ENCODE peak calls at places on chromosomes 7 and 10, in four cellular contexts. T, P, V and Z are unnamed samples.
A peak's percentile ranks its signal among the peaks of the same experiment; 100 is the strongest.

GRCh38 chr10:124067825-124068400 is 25.5 kb downstream of the CHST15 start:
- DNase-seq in T (no peak), P (no peak), V (no peak), Z (no peak)

GRCh38 chr7:132777419-132777818 is 201.1 kb upstream of the PLXNA4 start:
- DNase-seq in T (no peak), P (no peak), V (no peak), Z (no peak)

GRCh38 chr10:34739915-34740314 is 75.2 kb downstream of the PARD3 start:
- DNase-seq in T (peak; percentile 90), P (peak; percentile 76), V (peak; percentile 30), Z (no peak)

GRCh38 chr7:45188736-45189135 is 31.1 kb downstream of the RAMP3 start:
- DNase-seq in T (no peak), P (no peak), V (peak; percentile 17), Z (no peak)

GRCh38 chr10:116769791-116770190 is 27.4 kb upstream of the HSPA12A start:
- DNase-seq in T (peak; percentile 37), P (peak; percentile 66), V (no peak), Z (no peak)

GRCh38 chr10:17220652-17221100 is 7.4 kb upstream of the VIM start:
- DNase-seq in T (peak; percentile 61), P (no peak), V (no peak), Z (no peak)

GRCh38 chr10:96511044-96511945 is 2.4 kb downstream of the TLL2 start:
- DNase-seq in T (peak; percentile 44), P (no peak), V (peak; percentile 39), Z (no peak)

GRCh38 chr7:154843670-154844237 is 159.2 kb downstream of the PAXIP1 start:
- DNase-seq in T (no peak), P (no peak), V (no peak), Z (no peak)

GRCh38 chr10:79410315-79411094 is 34.9 kb downstream of the ZCCHC24 start:
- DNase-seq in T (peak; percentile 58), P (no peak), V (no peak), Z (no peak)

GRCh38 chr10:46248651-46249131 is 38.1 kb upstream of the ANTXRL start:
- DNase-seq in T (no peak), P (peak; percentile 7), V (peak; percentile 14), Z (no peak)

GRCh38 chr7:44854644-44855364 is 6.9 kb upstream of the H2AZ2 start:
- DNase-seq in T (peak; percentile 50), P (no peak), V (no peak), Z (no peak)

GRCh38 chr7:102094311-102094710 is 192.4 kb upstream of the SH2B2 start:
- DNase-seq in T (peak; percentile 66), P (no peak), V (no peak), Z (no peak)

GRCh38 chr10:105063796-105064195 is 422.7 kb downstream of the SORCS3 start:
- DNase-seq in T (peak; percentile 87), P (no peak), V (peak; percentile 35), Z (no peak)

GRCh38 chr10:9670911-9671310 is 1346.8 kb upstream of the CELF2 start:
- DNase-seq in T (no peak), P (no peak), V (no peak), Z (no peak)

GRCh38 chr7:116786791-116787443 is 75.5 kb upstream of the CAPZA2 start:
- DNase-seq in T (peak; percentile 69), P (no peak), V (no peak), Z (no peak)

GRCh38 chr7:105654994-105655900 is 74.0 kb upstream of the EFCAB10 start:
- DNase-seq in T (peak; percentile 56), P (peak; percentile 52), V (peak; percentile 68), Z (no peak)

GRCh38 chr10:113692271-113692670 is 12.6 kb downstream of the CASP7 start:
- DNase-seq in T (no peak), P (no peak), V (no peak), Z (no peak)

GRCh38 chr10:122331100-122331499 is 43.4 kb upstream of the PLEKHA1 start:
- DNase-seq in T (no peak), P (no peak), V (no peak), Z (no peak)

GRCh38 chr7:66952343-66953043 is 31.5 kb downstream of the TMEM248 start:
- DNase-seq in T (peak; percentile 91), P (no peak), V (no peak), Z (no peak)

GRCh38 chr7:5421626-5422323 is 1.9 kb downstream of the TNRC18 start:
- DNase-seq in T (peak; percentile 76), P (peak; percentile 74), V (peak; percentile 69), Z (peak; percentile 26)

GRCh38 chr7:5479133-5479745 is 55.6 kb upstream of the TNRC18 start:
- DNase-seq in T (peak; percentile 92), P (no peak), V (no peak), Z (no peak)

GRCh38 chr7:71612892-71613291 is 480.9 kb downstream of the GALNT17 start:
- DNase-seq in T (no peak), P (peak; percentile 31), V (no peak), Z (no peak)

GRCh38 chr7:78125884-78126283 is 327.3 kb downstream of the PHTF2 start:
- DNase-seq in T (peak; percentile 59), P (no peak), V (no peak), Z (no peak)

GRCh38 chr10:30784521-30784895 is 155.0 kb upstream of the LYZL2 start:
- DNase-seq in T (peak; percentile 75), P (no peak), V (no peak), Z (no peak)

GRCh38 chr7:134770676-134771075 is 8.8 kb upstream of the CALD1 start:
- DNase-seq in T (no peak), P (no peak), V (no peak), Z (no peak)

GRCh38 chr10:103683851-103684250 is 171.5 kb downstream of the SH3PXD2A start:
- DNase-seq in T (no peak), P (no peak), V (no peak), Z (no peak)

GRCh38 chr10:118585794-118586193 is 9.7 kb downstream of the PRLHR start:
- DNase-seq in T (peak; percentile 16), P (no peak), V (no peak), Z (no peak)

GRCh38 chr7:112263519-112263918 is 57.0 kb downstream of the ZNF277 start:
- DNase-seq in T (no peak), P (no peak), V (no peak), Z (no peak)

GRCh38 chr10:84541289-84541637 is 212.9 kb downstream of the CCSER2 start:
- DNase-seq in T (no peak), P (no peak), V (no peak), Z (no peak)
- TF ChIP-seq CTCF in T (no peak), P (no peak), V (no peak), Z (no peak)

GRCh38 chr7:73974948-73975926 is 52.7 kb upstream of the ELN start:
- DNase-seq in T (no peak), P (no peak), V (no peak), Z (no peak)

GRCh38 chr7:73976761-73977625 is 51.0 kb upstream of the ELN start:
- DNase-seq in T (peak; percentile 78), P (no peak), V (no peak), Z (peak; percentile 7)

GRCh38 chr7:73977626-73978618 is 50.1 kb upstream of the ELN start:
- DNase-seq in T (peak; percentile 53), P (no peak), V (no peak), Z (no peak)

GRCh38 chr7:73980206-73980605 is 47.8 kb upstream of the ELN start:
- DNase-seq in T (no peak), P (no peak), V (no peak), Z (no peak)

GRCh38 chr7:73978681-73979563 is 49.1 kb upstream of the ELN start:
- DNase-seq in T (peak; percentile 52), P (no peak), V (peak; percentile 77), Z (no peak)
- TF ChIP-seq CTCF in T (no peak), P (no peak), V (no peak), Z (no peak)

GRCh38 chr10:43372751-43373445 is 1.5 kb downstream of the FXYD4 start:
- DNase-seq in T (no peak), P (no peak), V (no peak), Z (no peak)
- TF ChIP-seq CTCF in T (no peak), P (no peak), V (no peak), Z (no peak)

DNA sequence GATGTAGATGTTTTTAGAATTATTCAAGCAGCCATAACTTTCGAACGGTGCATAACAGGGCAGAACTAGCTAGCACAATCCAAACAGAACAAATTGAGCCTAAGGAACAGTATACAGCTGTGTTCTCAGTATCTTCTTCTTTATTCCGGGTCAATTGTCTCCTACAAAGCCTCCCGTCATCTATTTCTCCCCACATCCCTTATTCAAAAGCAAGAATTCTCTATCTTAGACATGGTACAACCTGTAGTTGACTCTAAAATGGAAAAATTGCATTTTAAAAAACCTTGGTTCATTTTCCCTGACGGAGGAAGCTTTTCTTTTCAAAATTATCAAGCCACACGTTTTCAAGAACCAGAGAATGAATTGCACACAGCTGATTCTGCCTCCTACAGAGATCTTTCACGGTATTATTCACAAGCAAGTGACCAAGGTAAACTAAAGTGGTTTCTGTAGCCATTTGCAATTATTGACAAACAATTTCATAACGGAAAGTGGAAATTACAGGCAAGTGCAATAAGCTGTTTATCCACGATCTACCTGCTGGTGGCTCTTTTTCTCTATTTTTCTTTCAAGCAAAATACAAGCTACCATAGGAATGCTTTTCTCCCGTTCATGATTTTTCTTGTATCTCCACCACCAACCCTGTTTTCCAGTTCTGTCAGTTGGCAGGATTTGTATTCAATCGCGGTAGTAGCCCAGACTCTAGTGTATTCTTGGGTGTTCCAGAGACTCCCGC is 2.3 kb downstream of the GRM8 start:
- DNase-seq in T (peak; percentile 12), P (no peak), V (no peak), Z (no peak)
- TF ChIP-seq CTCF in T (no peak), P (no peak), V (no peak), Z (no peak)